ENCODE peak calls at places on chromosomes 4 and X, in seven cellular contexts. W is lower lobe of right lung; X is GM13977; U is activated CD8-positive, alpha-beta memory T cell treated with anti-CD3 and anti-CD28 coated beads, Interleukin-2, amount 50 U/mL, for 4 hours; H is cardiac fibroblast; M is GM19239; K is neural crest cell. E is an unnamed sample.

GRCh38 chrX:153456161-153456560 is 10.3 kb upstream of the TREX2 start:
- DNase-seq in U (no peak), H (no peak), M (no peak), K (no peak), X (no peak), W (no peak), E (no peak)

GRCh38 chr4:143406523-143406922 is 69.8 kb downstream of the GAB1 start:
- DNase-seq in W (peak), K (no peak), H (peak), X (no peak), U (no peak), M (no peak), E (no peak)

GRCh38 chr4:33940281-33940680 is 2304.0 kb downstream of the ARAP2 start:
- DNase-seq in M (no peak), W (no peak), K (no peak), X (no peak), U (no peak), H (peak), E (no peak)

GRCh38 chrX:72304877-72305276 is 837 bp downstream of the CITED1 start:
- DNase-seq in U (no peak), K (no peak), W (no peak), X (no peak), H (no peak), M (no peak), E (no peak)

GRCh38 chr4:113835005-113835404 is 73.5 kb upstream of the CAMK2D start:
- DNase-seq in K (no peak), U (no peak), M (no peak), X (no peak), W (no peak), H (peak), E (no peak)

GRCh38 chr4:153467154-153467896 is 1.2 kb downstream of the TMEM131L start:
- DNase-seq in K (no peak), X (peak), M (peak), H (peak), U (peak), W (peak), E (no peak)

GRCh38 chrX:131650637-131651410 is 107.0 kb downstream of the OR13H1 start:
- DNase-seq in K (no peak), M (no peak), X (no peak), H (peak), U (no peak), W (no peak), E (no peak)

GRCh38 chr4:7715251-7716014 is 224.2 kb downstream of the AFAP1 start:
- DNase-seq in U (no peak), W (no peak), X (no peak), M (no peak), K (no peak), H (no peak), E (no peak)

GRCh38 chr4:122673252-122673651 is 52.4 kb upstream of the IL21 start:
- DNase-seq in U (no peak), X (no peak), M (no peak), K (no peak), W (no peak), H (no peak), E (no peak)

GRCh38 chr4:107885865-107886264 is 45.5 kb upstream of the CYP2U1 start:
- DNase-seq in W (no peak), X (no peak), H (peak), U (no peak), K (no peak), M (no peak), E (no peak)

GRCh38 chr4:4254666-4255065 is 6.6 kb upstream of the TMEM128 start:
- DNase-seq in X (no peak), M (no peak), H (no peak), W (no peak), K (no peak), U (no peak), E (no peak)

GRCh38 chr4:8905773-8906667 is 34.4 kb upstream of the HMX1 start:
- DNase-seq in W (peak), H (no peak), M (no peak), U (peak), K (no peak), X (no peak), E (no peak)

GRCh38 chr4:41213563-41214157 is 682 bp downstream of the APBB2 start:
- DNase-seq in M (no peak), K (peak), W (no peak), U (no peak), X (peak), H (no peak), E (no peak)

GRCh38 chr4:5971077-5971447 is 47.2 kb downstream of the C4orf50 start:
- DNase-seq in W (no peak), K (no peak), M (no peak), X (no peak), U (no peak), H (no peak), E (no peak)